ENCODE peak calls at places on chromosomes 5 and 9, in five cellular contexts. F, H, A, Y and U are unnamed samples.

GRCh38 chr5:33488558-33489355 is 48.0 kb downstream of the TARS1 start:
- DNase-seq in F (no peak), H (no peak), A (no peak), Y (no peak), U (no peak)

GRCh38 chr9:33263936-33264472 is 504 bp downstream of the BAG1 start:
- DNase-seq in F (peak; percentile 61), H (peak; percentile 56), A (peak; percentile 61), Y (peak; percentile 22), U (peak; percentile 75)

GRCh38 chr5:154273028-154273617 is 82.6 kb downstream of the GALNT10 start:
- DNase-seq in F (peak; percentile 29), H (peak; percentile 24), A (peak; percentile 17), Y (no peak), U (no peak)

GRCh38 chr5:37717613-37718431 is 122.0 kb downstream of the GDNF start:
- DNase-seq in F (peak; percentile 19), H (no peak), A (peak; percentile 9), Y (no peak), U (no peak)

GRCh38 chr9:91720313-91720712 is 229.7 kb downstream of the ROR2 start:
- DNase-seq in F (no peak), H (no peak), A (no peak), Y (no peak), U (no peak)

GRCh38 chr5:143564417-143564816 is 160.9 kb upstream of the NR3C1 start:
- DNase-seq in F (no peak), H (no peak), A (no peak), Y (no peak), U (no peak)

GRCh38 chr5:158752656-158752973 is 347.1 kb downstream of the EBF1 start:
- DNase-seq in F (no peak), H (no peak), A (no peak), Y (no peak), U (no peak)

GRCh38 chr5:169067641-169068316 is 233.2 kb downstream of the SLIT3 start:
- DNase-seq in F (no peak), H (no peak), A (no peak), Y (no peak), U (no peak)

GRCh38 chr9:96644137-96644536 is 11.0 kb downstream of the PRXL2C start:
- DNase-seq in F (no peak), H (no peak), A (no peak), Y (no peak), U (no peak)

GRCh38 chr9:93813221-93813620 is 141.9 kb downstream of the BARX1 start:
- DNase-seq in F (no peak), H (no peak), A (no peak), Y (no peak), U (no peak)

GRCh38 chr5:124461857-124462423 is 284.5 kb downstream of the ZNF608 start:
- DNase-seq in F (no peak), H (no peak), A (no peak), Y (no peak), U (no peak)

GRCh38 chr5:130141689-130142320 is 237.5 kb downstream of the CHSY3 start:
- DNase-seq in F (peak; percentile 18), H (no peak), A (peak; percentile 6), Y (no peak), U (no peak)

GRCh38 chr5:10229306-10230048 is 20.2 kb downstream of the ATPSCKMT start:
- DNase-seq in F (no peak), H (no peak), A (no peak), Y (no peak), U (no peak)

GRCh38 chr5:160369990-160370712 is at the start of gene C1QTNF2:
- DNase-seq in F (peak; percentile 63), H (peak; percentile 70), A (peak; percentile 57), Y (no peak), U (peak; percentile 69)

GRCh38 chr9:113621309-113621791 is 157.8 kb downstream of the RGS3 start:
- DNase-seq in F (peak; percentile 88), H (peak; percentile 77), A (peak; percentile 89), Y (no peak), U (peak; percentile 95)

GRCh38 chr5:173781826-173782670 is 106.1 kb upstream of the CPEB4 start:
- DNase-seq in F (peak; percentile 76), H (peak; percentile 67), A (peak; percentile 73), Y (peak; percentile 63), U (peak; percentile 91)

GRCh38 chr5:6702633-6703032 is 10.6 kb upstream of the TENT4A start:
- DNase-seq in F (no peak), H (no peak), A (no peak), Y (no peak), U (no peak)

GRCh38 chr9:21964925-21965385 is 29.2 kb downstream of the CDKN2A start:
- DNase-seq in F (no peak), H (no peak), A (no peak), Y (peak; percentile 35), U (no peak)

GRCh38 chr5:170211575-170212334 is 21.0 kb upstream of the C5orf58 start:
- DNase-seq in F (no peak), H (no peak), A (no peak), Y (no peak), U (no peak)

GRCh38 chr9:21904776-21905175 is 89.4 kb downstream of the CDKN2A start:
- DNase-seq in F (no peak), H (no peak), A (no peak), Y (no peak), U (no peak)

GRCh38 chr5:56123531-56124243 is 109.4 kb downstream of the ANKRD55 start:
- DNase-seq in F (peak; percentile 41), H (peak; percentile 67), A (peak; percentile 56), Y (no peak), U (peak; percentile 75)

GRCh38 chr9:127863179-127863578 is 8.7 kb upstream of the ENG start:
- DNase-seq in F (no peak), H (no peak), A (no peak), Y (no peak), U (no peak)

GRCh38 chr5:169695919-169696490 is 58.9 kb downstream of the DOCK2 start:
- DNase-seq in F (no peak), H (no peak), A (no peak), Y (no peak), U (no peak)

GRCh38 chr5:138632900-138633489 is 57.8 kb upstream of the HSPA9 start:
- DNase-seq in F (peak; percentile 61), H (peak; percentile 51), A (peak; percentile 68), Y (no peak), U (peak; percentile 81)
- TF ChIP-seq CTCF in F (peak; percentile 23), H (peak; percentile 35), A (peak; percentile 29), Y (no peak), U (peak; percentile 55)

GRCh38 chr5:1342268-1342667 is 2.6 kb downstream of the CLPTM1L start:
- DNase-seq in F (no peak), H (no peak), A (no peak), Y (no peak), U (no peak)
- H3K27ac ChIP-seq in F (no peak overlapping the region), H (no peak overlapping the region), A (no peak overlapping the region), Y (no peak overlapping the region), U (no peak overlapping the region)

DNA sequence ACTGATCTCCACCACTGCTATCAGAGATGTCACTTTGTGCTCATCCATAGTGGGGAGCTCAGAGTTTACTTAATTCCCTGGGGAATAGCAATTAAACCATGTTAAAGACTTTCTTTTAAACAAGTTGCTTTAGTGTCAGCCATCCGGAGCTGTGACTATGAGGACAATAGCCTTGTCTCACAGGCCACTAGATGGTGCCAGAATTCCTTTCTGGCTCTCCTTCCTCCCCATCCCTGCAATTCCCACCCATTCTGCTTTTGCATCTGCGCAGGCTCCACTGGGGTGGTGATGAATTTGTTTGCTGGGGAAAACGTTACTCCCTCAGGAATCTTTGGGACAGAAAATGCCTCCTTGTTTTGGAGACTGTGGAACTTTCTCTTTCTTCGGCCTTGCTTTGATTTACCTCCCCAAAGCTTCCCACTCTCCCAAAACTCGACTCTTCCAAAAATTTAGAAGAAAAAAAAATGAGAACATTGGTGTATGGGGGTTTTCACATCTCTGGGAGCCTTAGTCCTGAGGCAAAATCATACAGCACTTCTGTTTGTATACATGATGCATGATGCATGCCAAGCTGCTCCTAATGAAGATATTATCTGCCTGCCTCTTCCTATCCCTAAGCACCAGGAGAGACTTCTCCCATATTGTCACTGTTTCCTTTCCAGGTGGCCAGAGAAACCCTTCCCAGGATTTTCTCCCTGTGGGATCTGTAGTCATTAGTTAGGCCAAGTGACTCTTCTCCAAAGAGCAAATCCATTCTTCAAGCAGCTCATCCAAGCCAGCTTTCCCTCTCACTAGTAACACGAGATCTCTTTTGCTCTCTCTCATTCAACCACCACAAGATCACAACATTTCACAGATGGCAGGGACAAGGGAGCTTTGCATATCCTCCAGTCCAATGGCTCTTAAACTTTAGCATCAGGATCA is 466.1 kb downstream of the TLR4 start:
- DNase-seq in F (peak; percentile 24), H (no peak), A (peak; percentile 32), Y (no peak), U (no peak)
- TF ChIP-seq CTCF in F (peak; percentile 61), H (no peak), A (peak; percentile 60), Y (no peak), U (peak; percentile 46)

DNA sequence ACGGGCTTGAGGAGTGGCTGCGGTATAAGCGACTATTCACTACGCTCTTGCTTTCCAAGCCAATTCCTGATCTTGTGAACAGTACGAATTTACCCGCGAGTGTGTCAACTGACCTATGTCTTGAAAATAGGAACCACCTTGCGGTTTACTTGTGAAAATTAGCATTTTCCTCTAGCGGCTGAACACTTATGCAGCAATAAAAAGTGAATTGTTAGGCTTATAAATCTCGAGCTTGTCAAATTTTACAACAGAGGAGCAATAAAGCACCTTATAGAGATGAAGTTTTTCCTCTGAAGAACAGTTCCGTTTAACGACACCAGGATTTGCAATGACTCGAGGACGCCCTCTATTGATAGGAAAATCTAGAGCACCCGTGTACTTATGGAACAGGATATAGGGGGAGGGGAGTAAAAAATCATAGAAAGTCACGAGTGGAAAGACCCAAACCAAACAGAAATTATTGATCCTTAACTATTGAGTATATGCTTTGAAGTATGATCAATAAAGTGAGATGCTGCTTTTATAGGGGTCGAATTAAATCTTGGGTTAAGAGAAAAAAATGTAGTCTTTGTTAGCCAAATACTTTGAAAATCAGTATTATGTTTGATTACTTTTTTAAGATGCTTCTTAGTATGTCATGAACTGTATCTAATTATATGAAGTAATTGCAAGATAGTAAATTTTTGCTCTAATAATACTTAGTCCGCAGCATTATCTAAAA is 1.9 kb upstream of the RGMB start:
- DNase-seq in F (peak; percentile 71), H (peak; percentile 36), A (peak; percentile 81), Y (no peak), U (peak; percentile 74)
- H3K27ac ChIP-seq in F (peak overlapping the region; percentile 72), H (peak overlapping the region; percentile 79), A (peak overlapping the region; percentile 68), Y (no peak overlapping the region), U (peak overlapping the region; percentile 79)

GRCh38 chr9:13278368-13279246 is 885 bp downstream of the MPDZ start:
- DNase-seq in F (peak; percentile 73), H (peak; percentile 73), A (peak; percentile 71), Y (no peak), U (peak; percentile 73)
- TF ChIP-seq CTCF in F (peak; percentile 10), H (no peak), A (no peak), Y (no peak), U (no peak)

DNA sequence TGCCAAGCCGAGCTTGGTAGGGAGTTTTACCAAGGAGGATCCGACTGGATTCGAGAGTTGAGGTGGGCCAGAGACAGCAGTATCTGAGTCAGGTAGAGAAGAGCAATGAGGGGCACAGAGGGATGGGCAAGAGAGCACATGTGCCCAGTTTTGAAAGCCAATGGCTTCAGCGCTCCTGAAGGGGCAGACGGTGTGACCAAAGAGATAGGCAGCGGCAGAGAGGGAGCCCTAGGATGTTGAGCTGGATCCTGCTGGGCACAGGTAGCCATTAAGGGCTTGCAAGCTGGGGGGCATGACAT is 941 bp downstream of the FGFR4 start:
- DNase-seq in F (no peak), H (no peak), A (no peak), Y (no peak), U (no peak)
- H3K27ac ChIP-seq in F (no peak overlapping the region), H (no peak overlapping the region), A (no peak overlapping the region), Y (no peak overlapping the region), U (no peak overlapping the region)